ENCODE peak calls at places on chromosomes 2 and 18, in eight cellular contexts. T is ascending aorta, Z is left ventricle myocardium inferior, L is mucosa of descending colon, S is cardiac muscle cell, G is endodermal cell, A is hepatocyte, U is astrocyte. K is an unnamed sample.
A peak's percentile ranks its signal among the peaks of the same experiment; 100 is the strongest.

GRCh38 chr2:67389286-67389685 is 7.8 kb upstream of the ETAA1 start:
- DNase-seq in T (no peak), Z (no peak), L (no peak), S (peak; percentile 80), G (no peak), A (no peak), U (peak; percentile 74), K (no peak)

GRCh38 chr18:12408247-12408869 is 629 bp downstream of the PRELID3A start:
- DNase-seq in T (no peak), Z (no peak), L (no peak), S (peak; percentile 46), G (no peak), A (no peak), U (peak; percentile 42), K (no peak)

GRCh38 chr2:159157361-159158045 is 129.0 kb downstream of the WDSUB1 start:
- DNase-seq in T (no peak), Z (no peak), L (no peak), S (no peak), G (no peak), A (no peak), U (no peak), K (no peak)

GRCh38 chr18:35730738-35731370 is 149.3 kb downstream of the GALNT1 start:
- DNase-seq in T (no peak), Z (peak; percentile 40), L (no peak), S (peak; percentile 81), G (no peak), A (no peak), U (no peak), K (no peak)

GRCh38 chr2:141271346-141271745 is 859.5 kb downstream of the LRP1B start:
- DNase-seq in T (no peak), Z (no peak), L (no peak), S (no peak), G (no peak), A (no peak), U (no peak), K (no peak)

GRCh38 chr18:63676526-63676925 is 14.8 kb upstream of the SERPINB3 start:
- DNase-seq in T (no peak), Z (no peak), L (no peak), S (no peak), G (peak; percentile 79), A (peak; percentile 48), U (no peak), K (peak; percentile 16)

GRCh38 chr2:157822993-157823392 is 53.1 kb downstream of the ACVR1 start:
- DNase-seq in T (no peak), Z (no peak), L (no peak), S (peak; percentile 57), G (no peak), A (no peak), U (peak; percentile 79), K (no peak)

GRCh38 chr2:75202359-75202758 is 3.0 kb upstream of the TACR1 start:
- DNase-seq in T (no peak), Z (no peak), L (no peak), S (no peak), G (no peak), A (no peak), U (no peak), K (no peak)

GRCh38 chr18:29512761-29513160 is 1335.8 kb upstream of the CDH2 start:
- DNase-seq in T (no peak), Z (no peak), L (no peak), S (no peak), G (no peak), A (no peak), U (no peak), K (no peak)

GRCh38 chr18:48529796-48530195 is 9.0 kb upstream of the CTIF start:
- DNase-seq in T (no peak), Z (no peak), L (no peak), S (peak; percentile 48), G (peak; percentile 39), A (no peak), U (peak; percentile 80), K (no peak)

GRCh38 chr2:59182249-59182648 is 941.1 kb upstream of the FANCL start:
- DNase-seq in T (no peak), Z (no peak), L (no peak), S (no peak), G (peak; percentile 86), A (peak; percentile 61), U (no peak), K (peak; percentile 38)
- TF ChIP-seq CTCF in T (no peak), Z (peak; percentile 56), L (no peak), S (peak; percentile 25), G (peak; percentile 84), A (peak; percentile 44), U (peak; percentile 55), K (peak; percentile 65)

GRCh38 chr18:44715841-44716240 is 35.2 kb downstream of the SETBP1 start:
- DNase-seq in T (no peak), Z (no peak), L (no peak), S (no peak), G (no peak), A (no peak), U (no peak), K (no peak)
- H3K4me1 ChIP-seq in T (no peaks in the 10 kb centered on the region), Z (peaks cover 14% of the 10 kb centered on the region), L (peaks cover 4% of the 10 kb centered on the region), S (no peaks in the 10 kb centered on the region), G (peaks cover 8% of the 10 kb centered on the region), A (peaks cover 4% of the 10 kb centered on the region), U (peaks cover 14% of the 10 kb centered on the region), K (no peaks in the 10 kb centered on the region)

GRCh38 chr2:79512442-79513401 is at the start of gene CTNNA2:
- DNase-seq in T (no peak), Z (no peak), L (peak; percentile 51), S (peak; percentile 20), G (peak; percentile 95), A (peak; percentile 91), U (peak; percentile 10), K (peak; percentile 72)
- H3K36me3 ChIP-seq in T (no peaks in the 10 kb centered on the region), Z (no peaks in the 10 kb centered on the region), L (no peaks in the 10 kb centered on the region), S (no peaks in the 10 kb centered on the region), G (no peaks in the 10 kb centered on the region), A (no peaks in the 10 kb centered on the region), U (no peaks in the 10 kb centered on the region), K (no peaks in the 10 kb centered on the region)

DNA sequence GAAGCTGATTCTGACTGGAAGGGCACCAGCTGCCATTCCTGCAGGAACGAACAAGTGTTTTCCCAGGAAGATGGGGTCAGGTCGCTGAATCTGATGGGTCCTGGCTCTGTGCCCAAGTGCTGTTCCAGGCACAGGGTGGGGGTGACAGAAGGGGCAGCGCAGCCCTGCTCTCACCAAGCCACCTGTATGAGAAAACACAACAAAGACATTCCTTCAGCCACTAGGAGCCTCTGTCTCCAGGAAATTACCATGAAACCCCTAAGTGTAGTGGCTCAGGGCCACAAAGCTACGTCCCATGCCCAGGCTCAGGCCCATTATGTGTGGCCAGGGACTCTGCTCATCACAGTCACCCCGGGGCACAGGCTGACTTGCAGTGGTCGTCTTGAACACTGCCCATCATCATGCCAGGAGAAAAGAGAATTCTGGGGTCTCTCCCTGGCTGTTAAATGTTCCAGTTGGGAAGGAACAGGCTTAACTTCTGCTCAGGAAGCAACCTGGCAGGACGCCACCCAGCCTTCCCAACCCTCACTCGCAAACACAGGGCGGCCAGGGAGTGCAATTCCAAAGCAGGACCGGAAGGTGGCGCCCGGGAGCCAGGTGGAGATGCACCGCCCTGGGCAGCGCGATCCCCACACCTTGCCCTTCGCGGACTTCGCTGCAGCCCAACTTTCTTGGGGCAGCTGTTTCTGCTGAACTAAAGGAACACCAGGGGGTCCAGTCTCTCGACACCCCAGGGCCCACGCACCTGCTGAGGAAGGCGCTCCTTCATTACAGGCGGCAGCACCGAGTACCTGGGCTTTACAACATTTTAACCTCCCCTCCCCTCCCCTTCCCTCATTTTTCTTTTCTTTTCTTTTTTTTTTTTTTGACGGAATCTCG is 11.0 kb upstream of the SFTPB start:
- DNase-seq in T (peak; percentile 92), Z (peak; percentile 91), L (peak; percentile 88), S (peak; percentile 90), G (peak; percentile 97), A (peak; percentile 89), U (peak; percentile 43), K (peak; percentile 73)
- TF ChIP-seq CTCF in T (peak; percentile 99), Z (peak; percentile 98), L (peak; percentile 99), S (peak; percentile 95), G (peak; percentile 99), A (peak; percentile 95), U (peak; percentile 90), K (peak; percentile 96)